ENCODE peak calls at places on chromosomes 16 and 17, in ten cellular contexts. Y is lower leg skin, E is HCT116, I is uterus, H is breast epithelium, B is Peyer's patch, Q is A549, T is esophagus squamous epithelium, M is right lobe of liver, G is tibial nerve. A is an unnamed sample.

GRCh38 chr16:29881050-29881449 is 18.0 kb upstream of the CDIPT start:
- DNase-seq in M (no peak), Q (no peak), H (no peak), Y (no peak), E (no peak), I (no peak), B (no peak), T (no peak), G (no peak), A (no peak)

GRCh38 chr17:58611331-58611730 is 80.5 kb downstream of the TEX14 start:
- DNase-seq in T (no peak), H (no peak), B (no peak), Q (no peak), I (no peak), G (no peak), E (no peak), Y (no peak), M (no peak), A (no peak)

GRCh38 chr17:8935194-8935593 is 30.3 kb downstream of the PIK3R5 start:
- DNase-seq in E (no peak), H (no peak), G (no peak), M (peak), Q (peak), B (no peak), I (no peak), Y (no peak), T (no peak), A (no peak)

GRCh38 chr17:66747561-66748275 is 87.2 kb upstream of the CACNG5 start:
- DNase-seq in I (no peak), Q (no peak), B (no peak), M (no peak), G (no peak), T (no peak), E (no peak), Y (no peak), H (no peak), A (no peak)

GRCh38 chr17:5665164-5665563 is 80.9 kb upstream of the NLRP1 start:
- DNase-seq in H (no peak), Q (no peak), Y (no peak), B (no peak), T (no peak), G (no peak), E (no peak), I (no peak), M (no peak), A (no peak)

GRCh38 chr17:35568561-35568960 is 7.9 kb upstream of the SLFN14 start:
- DNase-seq in T (no peak), Y (no peak), H (no peak), B (peak), Q (peak), G (no peak), I (no peak), M (no peak), E (no peak), A (peak)

GRCh38 chr17:31903401-31903800 is 1.9 kb upstream of the UTP6 start:
- DNase-seq in Y (no peak), E (no peak), T (no peak), H (no peak), Q (no peak), I (no peak), M (no peak), G (no peak), B (no peak), A (no peak)

GRCh38 chr17:39209317-39210092 is 9.4 kb downstream of the RPL19 start:
- DNase-seq in H (no peak), I (peak), T (no peak), B (peak), Y (peak), Q (no peak), G (peak), E (no peak), M (no peak), A (peak)

GRCh38 chr17:65754081-65754480 is 192.6 kb upstream of the AXIN2 start:
- DNase-seq in B (no peak), Q (no peak), E (no peak), G (no peak), H (no peak), T (no peak), M (no peak), Y (no peak), I (no peak), A (no peak)

GRCh38 chr16:75624921-75625334 is 1.8 kb upstream of the ADAT1 start:
- DNase-seq in T (no peak), M (no peak), E (no peak), B (no peak), Y (no peak), I (no peak), Q (peak), H (no peak), G (no peak), A (no peak)

GRCh38 chr16:3669067-3669466 is 14.6 kb downstream of the DNASE1 start:
- DNase-seq in Q (no peak), I (no peak), M (peak), H (no peak), G (no peak), Y (no peak), B (no peak), E (no peak), T (no peak), A (no peak)

GRCh38 chr16:50683689-50684374 is 2.7 kb upstream of the SNX20 start:
- DNase-seq in G (no peak), M (no peak), I (no peak), E (no peak), H (no peak), B (peak), Y (no peak), Q (no peak), T (no peak), A (no peak)

GRCh38 chr16:72848759-72849664 is 198.9 kb downstream of the ZFHX3 start:
- DNase-seq in G (peak), I (peak), Q (peak), Y (peak), T (no peak), H (peak), M (peak), E (peak), B (no peak), A (peak)

GRCh38 chr17:74530751-74531150 is 524 bp downstream of the CD300LB start:
- DNase-seq in I (peak), Y (no peak), T (no peak), H (no peak), G (no peak), E (no peak), M (no peak), Q (no peak), B (peak), A (peak)

GRCh38 chr17:74529243-74529642 is 2.0 kb downstream of the CD300LB start:
- DNase-seq in H (peak), M (no peak), I (no peak), E (no peak), Q (no peak), T (no peak), B (peak), G (no peak), Y (no peak), A (peak)

GRCh38 chr17:74531231-74531761 is at the start of gene CD300LB:
- DNase-seq in Y (no peak), T (no peak), E (no peak), M (no peak), H (peak), I (peak), B (peak), G (no peak), Q (no peak), A (no peak)

GRCh38 chr17:74528491-74529199 is 2.6 kb downstream of the CD300LB start:
- DNase-seq in B (peak), E (no peak), M (no peak), H (peak), T (no peak), Y (no peak), Q (no peak), I (no peak), G (no peak), A (peak)

DNA sequence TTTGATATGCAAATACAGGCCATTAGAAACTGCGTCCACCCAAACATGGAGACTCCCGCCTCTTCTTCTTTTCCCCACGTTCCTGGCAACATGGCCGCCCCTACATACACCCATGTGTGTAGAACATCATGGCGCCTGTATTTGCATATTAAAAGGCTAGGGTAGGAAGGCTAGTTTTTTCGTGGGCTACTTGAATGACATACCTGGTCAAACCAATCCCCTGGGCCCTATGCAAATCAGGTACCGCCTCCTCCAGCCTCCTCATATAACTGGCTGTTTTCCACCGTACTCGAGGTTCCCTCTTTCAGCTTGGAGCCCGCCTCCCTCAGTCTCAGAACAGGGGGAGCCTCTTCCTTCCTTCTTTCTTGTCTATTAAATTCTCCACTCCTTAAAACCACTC is 840 bp upstream of the CD300LB start:
- DNase-seq in Q (no peak), E (no peak), G (no peak), M (no peak), Y (peak), I (peak), T (no peak), B (peak), H (no peak), A (peak)
- TF ChIP-seq POLR2A in Q (no peak), E (no peak), G (peak), M (peak), Y (no peak), I (no peak), T (no peak), B (peak), H (no peak), A (no peak)

GRCh38 chr17:76382803-76383644 is 1.4 kb upstream of the SPHK1 start:
- DNase-seq in I (no peak), H (no peak), M (peak), G (no peak), E (no peak), Y (peak), B (peak), T (no peak), Q (peak), A (no peak)

GRCh38 chr17:76383645-76384221 is 676 bp upstream of the SPHK1 start:
- DNase-seq in Q (peak), E (no peak), H (no peak), M (peak), Y (no peak), I (no peak), T (no peak), B (peak), G (peak), A (no peak)

GRCh38 chr17:76384987-76385891 is 830 bp downstream of the SPHK1 start:
- DNase-seq in T (no peak), G (no peak), Y (no peak), Q (peak), M (no peak), E (no peak), I (no peak), H (no peak), B (no peak), A (no peak)

GRCh38 chr17:76385892-76386786 is 1.7 kb downstream of the SPHK1 start:
- DNase-seq in Q (peak), T (no peak), H (peak), I (peak), E (peak), G (peak), Y (peak), B (peak), M (peak), A (peak)

GRCh38 chr17:76384222-76384986 is at the start of gene SPHK1:
- DNase-seq in Y (peak), E (peak), M (peak), H (no peak), I (no peak), G (peak), T (no peak), Q (peak), B (peak), A (peak)
- TF ChIP-seq POLR2A in Y (no peak), E (peak), M (peak), H (peak), I (no peak), G (peak), T (no peak), Q (peak), B (no peak), A (no peak)

GRCh38 chr16:58197314-58198012 is 443 bp downstream of the CSNK2A2 start:
- DNase-seq in H (no peak), M (no peak), E (no peak), I (no peak), Y (no peak), Q (no peak), G (no peak), B (no peak), T (no peak), A (no peak)
- TF ChIP-seq POLR2A in H (no peak), M (no peak), E (no peak), I (no peak), Y (no peak), Q (no peak), G (no peak), B (no peak), T (no peak), A (no peak)

GRCh38 chr17:37742114-37742761 is 2.6 kb downstream of the HNF1B start:
- DNase-seq in H (no peak), I (no peak), Q (peak), M (peak), E (no peak), Y (no peak), B (no peak), T (no peak), G (no peak), A (peak)
- TF ChIP-seq POLR2A in H (no peak), I (no peak), Q (no peak), M (no peak), E (no peak), Y (no peak), B (no peak), T (no peak), G (no peak), A (no peak)